ENCODE peak calls at places on chromosomes 16 and 17, in five cellular contexts. E, V, Q, A and X are unnamed samples. For H3K36me3, the result is how much of the 10 kb centered on the place peaks cover.

GRCh38 chr16:27972500-27972899 is 91.0 kb downstream of the GSG1L start:
- DNase-seq in E (no peak), V (no peak), Q (peak), A (no peak), X (no peak)

GRCh38 chr16:78770353-78771091 is 671.1 kb downstream of the WWOX start:
- DNase-seq in E (peak), V (peak), Q (peak), A (peak), X (peak)

GRCh38 chr17:8581002-8581658 is 49.4 kb downstream of the MYH10 start:
- DNase-seq in E (no peak), V (no peak), Q (no peak), A (no peak), X (no peak)

GRCh38 chr16:1127101-1127500 is 25.8 kb upstream of the CACNA1H start:
- DNase-seq in E (no peak), V (no peak), Q (no peak), A (no peak), X (no peak)

GRCh38 chr17:27861979-27862378 is 31.2 kb downstream of the LYRM9 start:
- DNase-seq in E (no peak), V (no peak), Q (no peak), A (no peak), X (no peak)

GRCh38 chr16:414395-415169 is 10.9 kb upstream of the RAB11FIP3 start:
- DNase-seq in E (no peak), V (no peak), Q (no peak), A (no peak), X (no peak)

GRCh38 chr17:22145605-22146178 is 453.4 kb downstream of the KCNJ18 start:
- DNase-seq in E (no peak), V (no peak), Q (no peak), A (no peak), X (no peak)

GRCh38 chr16:87657621-87658192 is 55.4 kb downstream of the JPH3 start:
- DNase-seq in E (no peak), V (no peak), Q (peak), A (no peak), X (no peak)

GRCh38 chr17:69969897-69970296 is 105.1 kb upstream of the KCNJ16 start:
- DNase-seq in E (no peak), V (no peak), Q (no peak), A (no peak), X (no peak)

GRCh38 chr17:12118617-12119016 is 97.9 kb downstream of the MAP2K4 start:
- DNase-seq in E (no peak), V (no peak), Q (no peak), A (no peak), X (no peak)

GRCh38 chr17:9427460-9428315 is 147.9 kb downstream of the STX8 start:
- DNase-seq in E (no peak), V (no peak), Q (no peak), A (no peak), X (no peak)

GRCh38 chr16:80369559-80369958 is 171.2 kb upstream of the DYNLRB2 start:
- DNase-seq in E (no peak), V (no peak), Q (no peak), A (peak), X (no peak)

GRCh38 chr16:27204232-27204915 is 1.0 kb downstream of the KDM8 start:
- DNase-seq in E (no peak), V (no peak), Q (peak), A (no peak), X (no peak)

GRCh38 chr17:17050346-17051345 is 8.4 kb downstream of the MPRIP start:
- DNase-seq in E (no peak), V (peak), Q (no peak), A (no peak), X (no peak)

GRCh38 chr17:7176107-7176851 is 2.9 kb downstream of the ASGR1 start:
- DNase-seq in E (no peak), V (no peak), Q (no peak), A (no peak), X (no peak)

GRCh38 chr16:2244301-2244700 is 7.1 kb downstream of the ECI1 start:
- DNase-seq in E (no peak), V (no peak), Q (no peak), A (no peak), X (no peak)

GRCh38 chr17:2965621-2966275 is 97.7 kb downstream of the OR1D5 start:
- DNase-seq in E (no peak), V (peak), Q (no peak), A (no peak), X (peak)

GRCh38 chr17:22453181-22453580 is 760.9 kb downstream of the KCNJ18 start:
- DNase-seq in E (no peak), V (no peak), Q (no peak), A (no peak), X (no peak)

GRCh38 chr17:17107891-17108680 is 65.8 kb downstream of the MPRIP start:
- DNase-seq in E (peak), V (peak), Q (no peak), A (no peak), X (no peak)

GRCh38 chr17:4858068-4858879 is 25.1 kb downstream of the MINK1 start:
- DNase-seq in E (no peak), V (no peak), Q (no peak), A (no peak), X (no peak)

GRCh38 chr17:58624751-58625150 is 67.1 kb downstream of the TEX14 start:
- DNase-seq in E (no peak), V (no peak), Q (no peak), A (no peak), X (no peak)

GRCh38 chr17:64707077-64707591 is 45.0 kb upstream of the SMURF2 start:
- DNase-seq in E (peak), V (peak), Q (no peak), A (peak), X (peak)

GRCh38 chr17:78241277-78242023 is 10.0 kb downstream of the TMEM235 start:
- DNase-seq in E (no peak), V (no peak), Q (peak), A (no peak), X (no peak)

GRCh38 chr17:72193395-72194106 is 72.7 kb downstream of the SOX9 start:
- DNase-seq in E (no peak), V (no peak), Q (no peak), A (no peak), X (no peak)

GRCh38 chr17:79496422-79497005 is 114.3 kb downstream of the RBFOX3 start:
- DNase-seq in E (no peak), V (no peak), Q (no peak), A (no peak), X (no peak)

GRCh38 chr17:50125420-50125997 is 4.5 kb downstream of the SAMD14 start:
- DNase-seq in E (no peak), V (no peak), Q (no peak), A (no peak), X (no peak)

GRCh38 chr17:30532871-30533270 is 55.7 kb downstream of the GOSR1 start:
- DNase-seq in E (no peak), V (no peak), Q (no peak), A (no peak), X (no peak)

GRCh38 chr17:29115906-29116651 is 64.1 kb downstream of the MYO18A start:
- DNase-seq in E (no peak), V (no peak), Q (peak), A (no peak), X (no peak)

GRCh38 chr17:52138350-52138749 is 20.2 kb downstream of the CA10 start:
- DNase-seq in E (no peak), V (no peak), Q (no peak), A (no peak), X (no peak)

GRCh38 chr16:56354746-56355145 is 70.6 kb downstream of the AMFR start:
- DNase-seq in E (no peak), V (peak), Q (no peak), A (peak), X (no peak)

GRCh38 chr16:68041783-68042182 is 18.7 kb downstream of the DUS2 start:
- DNase-seq in E (no peak), V (no peak), Q (no peak), A (no peak), X (no peak)

GRCh38 chr16:68035227-68035626 is 12.1 kb downstream of the DUS2 start:
- DNase-seq in E (no peak), V (no peak), Q (no peak), A (no peak), X (no peak)

GRCh38 chr16:68037820-68038597 is 14.9 kb downstream of the DUS2 start:
- DNase-seq in E (no peak), V (no peak), Q (peak), A (no peak), X (no peak)

GRCh38 chr16:68040506-68041288 is 17.6 kb downstream of the DUS2 start:
- DNase-seq in E (peak), V (peak), Q (peak), A (peak), X (peak)
- H3K4me3 ChIP-seq in E (no peak), V (no peak), Q (no peak), A (no peak), X (no peak)

GRCh38 chr17:75909051-75909811 is 4.5 kb upstream of the MRPL38 start:
- DNase-seq in E (no peak), V (no peak), Q (peak), A (peak), X (no peak)

GRCh38 chr17:75913537-75914210 is 9.0 kb upstream of the MRPL38 start:
- DNase-seq in E (no peak), V (no peak), Q (no peak), A (peak), X (no peak)

GRCh38 chr17:75908201-75908600 is 3.5 kb upstream of the MRPL38 start:
- DNase-seq in E (no peak), V (no peak), Q (no peak), A (peak), X (peak)

GRCh38 chr17:75909812-75910274 is 5.2 kb upstream of the MRPL38 start:
- DNase-seq in E (peak), V (no peak), Q (no peak), A (peak), X (no peak)

DNA sequence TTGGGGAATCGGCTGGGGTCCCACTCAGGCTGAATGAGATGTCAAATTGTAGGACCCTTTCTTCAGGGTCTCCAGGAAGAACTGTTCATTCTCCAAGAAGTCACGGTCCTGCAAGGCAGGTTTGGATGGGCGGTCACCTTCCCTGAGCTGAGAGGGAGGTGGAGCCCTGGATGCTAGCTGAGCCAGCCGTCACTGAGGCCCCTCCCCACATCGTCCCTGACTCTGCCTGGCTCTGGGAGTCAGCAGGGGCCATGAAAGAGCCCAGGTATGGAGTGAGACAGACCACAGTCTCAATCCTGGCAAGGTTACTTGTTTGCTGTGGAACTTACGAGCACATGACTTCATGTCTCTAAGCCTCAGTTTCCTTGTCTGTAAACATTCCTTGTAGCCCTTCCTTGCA is 6.0 kb upstream of the MRPL38 start:
- DNase-seq in E (no peak), V (no peak), Q (no peak), A (peak), X (no peak)
- H3K27ac ChIP-seq in E (no peak), V (no peak), Q (peak), A (no peak), X (peak)

DNA sequence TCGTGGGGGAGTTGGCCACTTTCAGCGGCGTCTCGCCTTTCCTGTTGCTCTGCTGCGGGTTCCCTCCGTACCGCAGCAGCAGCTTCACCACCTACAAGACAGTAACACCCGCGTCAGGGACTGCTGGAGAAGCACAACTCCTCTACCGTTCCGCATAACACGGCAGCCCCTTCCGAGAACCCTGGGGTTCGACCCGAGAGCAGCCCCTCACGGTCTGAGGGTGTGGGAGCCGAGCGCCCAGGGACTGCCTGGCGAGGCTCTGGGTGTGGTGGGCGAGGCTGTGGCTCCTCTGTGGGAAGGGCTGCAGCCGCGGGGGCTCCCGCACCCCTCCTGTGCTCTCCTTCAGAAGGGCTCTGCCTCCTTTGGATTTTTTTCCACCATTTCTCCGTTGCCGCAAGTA is 68.6 kb downstream of the ZNF778 start:
- DNase-seq in E (no peak), V (no peak), Q (no peak), A (no peak), X (no peak)
- H3K36me3 ChIP-seq in E (under half), V (half or more), Q (half or more), A (under half), X (half or more)

DNA sequence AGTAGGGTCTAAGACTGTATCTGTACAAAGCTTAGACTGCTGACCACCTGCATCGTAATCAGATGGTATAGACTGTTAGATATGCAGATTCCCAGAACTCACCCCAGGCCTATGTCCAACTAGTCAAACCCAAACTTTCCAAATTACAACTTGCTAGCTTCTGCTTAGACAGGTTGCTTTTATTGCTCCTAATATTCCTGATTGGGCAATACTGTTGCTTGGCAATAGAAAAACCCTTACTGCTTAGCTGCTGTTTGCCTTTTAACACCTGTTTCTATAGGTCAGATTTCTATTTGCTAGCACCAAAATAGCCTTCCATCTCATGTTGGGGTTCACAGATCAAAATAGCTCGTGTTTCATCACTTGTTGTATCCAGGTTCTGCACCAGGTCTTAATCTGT is 2.9 kb downstream of the ZP2 start:
- DNase-seq in E (no peak), V (no peak), Q (no peak), A (no peak), X (no peak)
- H3K4me3 ChIP-seq in E (no peak), V (no peak), Q (no peak), A (no peak), X (no peak)

GRCh38 chr16:14667347-14668266 is 26.5 kb downstream of the PLA2G10 start:
- DNase-seq in E (no peak), V (no peak), Q (no peak), A (no peak), X (peak)
- H3K27ac ChIP-seq in E (no peak), V (no peak), Q (no peak), A (no peak), X (peak)

GRCh38 chr16:17258848-17259713 is 211.7 kb downstream of the XYLT1 start:
- DNase-seq in E (no peak), V (peak), Q (peak), A (peak), X (no peak)
- H3K36me3 ChIP-seq in E (under half), V (under half), Q (under half), A (under half), X (under half)

GRCh38 chr17:48605409-48605864 is 651 bp upstream of the HOXB6 start:
- DNase-seq in E (no peak), V (no peak), Q (no peak), A (no peak), X (no peak)
- H3K4me3 ChIP-seq in E (no peak), V (no peak), Q (no peak), A (no peak), X (no peak)

GRCh38 chr17:48541574-48542113 is 3.3 kb downstream of the HOXB2 start:
- DNase-seq in E (no peak), V (no peak), Q (no peak), A (peak), X (no peak)
- H3K27ac ChIP-seq in E (peak), V (peak), Q (no peak), A (peak), X (peak)

DNA sequence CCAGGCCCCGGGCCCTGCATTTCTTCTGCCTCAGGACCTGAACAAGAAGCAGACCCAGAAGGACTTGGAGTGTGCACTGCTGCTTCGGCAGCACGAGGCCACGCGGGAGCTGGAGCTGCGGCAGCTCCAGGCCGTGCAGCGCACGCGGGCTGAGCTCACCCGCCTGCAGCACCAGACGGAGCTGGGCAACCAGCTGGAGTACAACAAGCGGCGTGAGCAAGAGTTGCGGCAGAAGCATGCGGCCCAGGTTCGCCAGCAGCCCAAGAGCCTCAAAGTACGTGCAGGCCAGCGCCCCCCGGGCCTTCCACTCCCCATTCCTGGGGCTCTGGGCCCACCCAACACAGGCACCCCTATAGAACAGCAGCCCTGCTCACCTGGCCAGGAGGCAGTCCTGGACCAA is 9.2 kb downstream of the HIRIP3 start:
- DNase-seq in E (peak), V (no peak), Q (no peak), A (peak), X (peak)
- H3K36me3 ChIP-seq in E (half or more), V (half or more), Q (half or more), A (under half), X (half or more)